ENCODE peak calls at places on chromosome 17, in ten cellular contexts. C is lower leg skin, H is glutamatergic neuron, D is breast epithelium, N is stomach, Q is heart left ventricle, T is GM23338, X is H1, R is WTC11, B is fibroblast of the aortic adventitia. W is an unnamed sample.
A peak's percentile ranks its signal among the peaks of the same experiment; 100 is the strongest.

GRCh38 chr17:47057831-47058230 is 78.8 kb upstream of the RPRML start:
- DNase-seq in C (no peak), T (no peak), H (no peak), X (no peak), Q (peak; percentile 41), R (no peak), D (no peak), B (no peak), N (no peak), W (peak; percentile 21)

GRCh38 chr17:34177642-34178041 is 77.4 kb upstream of the CCL2 start:
- DNase-seq in B (peak; percentile 47), C (no peak), T (no peak), H (no peak), N (no peak), Q (no peak), D (no peak), X (no peak), R (no peak), W (no peak)

GRCh38 chr17:43105146-43105545 is 20.0 kb downstream of the BRCA1 start:
- DNase-seq in D (no peak), R (no peak), T (no peak), Q (no peak), X (no peak), H (no peak), N (no peak), B (no peak), C (no peak), W (no peak)

GRCh38 chr17:73250851-73251640 is 10.6 kb downstream of the CPSF4L start:
- DNase-seq in H (no peak), T (no peak), D (no peak), X (no peak), R (no peak), B (no peak), N (no peak), Q (no peak), C (peak; percentile 58), W (no peak)

GRCh38 chr17:77734371-77735050 is 224.0 kb upstream of the TNRC6C start:
- DNase-seq in B (peak; percentile 67), T (peak; percentile 44), X (peak; percentile 68), C (peak; percentile 97), H (peak; percentile 40), Q (peak; percentile 96), D (peak; percentile 89), N (peak; percentile 53), R (peak; percentile 47), W (peak; percentile 71)

GRCh38 chr17:79026345-79027273 is 2.6 kb downstream of the C1QTNF1 start:
- DNase-seq in H (no peak), N (peak; percentile 24), Q (peak; percentile 60), C (peak; percentile 90), T (no peak), R (no peak), B (peak; percentile 65), D (peak; percentile 50), X (no peak), W (no peak)

GRCh38 chr17:14337596-14338079 is 36.8 kb downstream of the HS3ST3B1 start:
- DNase-seq in B (no peak), R (no peak), Q (no peak), D (no peak), C (no peak), X (no peak), T (no peak), H (no peak), N (no peak), W (no peak)

GRCh38 chr17:78969865-78970264 is 9.9 kb downstream of the LGALS3BP start:
- DNase-seq in T (no peak), H (no peak), X (no peak), Q (no peak), B (no peak), C (no peak), D (no peak), R (no peak), N (no peak), W (no peak)

GRCh38 chr17:30199600-30199999 is 35.9 kb downstream of the SLC6A4 start:
- DNase-seq in Q (no peak), N (no peak), B (no peak), H (no peak), C (peak; percentile 40), T (no peak), D (no peak), R (no peak), X (no peak), W (no peak)

GRCh38 chr17:30207655-30208054 is 27.8 kb downstream of the SLC6A4 start:
- DNase-seq in C (peak; percentile 53), Q (no peak), H (no peak), X (no peak), N (no peak), R (no peak), T (no peak), D (no peak), B (no peak), W (no peak)

GRCh38 chr17:30208214-30208613 is 27.3 kb downstream of the SLC6A4 start:
- DNase-seq in B (no peak), T (no peak), R (no peak), H (no peak), C (no peak), N (no peak), X (no peak), D (no peak), Q (no peak), W (no peak)

GRCh38 chr17:30200086-30200485 is 35.4 kb downstream of the SLC6A4 start:
- DNase-seq in X (no peak), T (no peak), N (no peak), B (no peak), C (peak; percentile 69), D (no peak), Q (no peak), R (no peak), H (no peak), W (no peak)

GRCh38 chr17:30203471-30203981 is 32.0 kb downstream of the SLC6A4 start:
- DNase-seq in R (peak; percentile 49), C (peak; percentile 32), N (no peak), Q (no peak), D (no peak), B (no peak), H (no peak), T (peak; percentile 68), X (peak; percentile 56), W (no peak)
- TF ChIP-seq CTCF in R (no peak), C (no peak), N (no peak), Q (no peak), D (no peak), B (no peak), H (no peak), T (peak; percentile 53), X (peak; percentile 67), W (no peak)

GRCh38 chr17:21058098-21058893 is 15.5 kb upstream of the USP22 start:
- DNase-seq in N (no peak), D (no peak), C (no peak), X (no peak), T (no peak), H (no peak), R (no peak), Q (no peak), B (peak; percentile 34), W (no peak)
- TF ChIP-seq CTCF in N (no peak), D (no peak), C (no peak), X (no peak), T (no peak), H (no peak), R (no peak), Q (no peak), B (peak; percentile 33), W (no peak)

GRCh38 chr17:40028595-40028994 is 13.4 kb downstream of the CSF3 start:
- DNase-seq in T (no peak), R (no peak), D (no peak), X (no peak), N (no peak), C (no peak), B (no peak), H (no peak), Q (no peak), W (no peak)

GRCh38 chr17:40027614-40028012 is 12.4 kb downstream of the CSF3 start:
- DNase-seq in X (no peak), Q (no peak), T (no peak), H (no peak), B (no peak), C (no peak), N (no peak), R (no peak), D (no peak), W (no peak)

GRCh38 chr17:40025991-40026815 is 11.0 kb downstream of the CSF3 start:
- DNase-seq in B (no peak), H (no peak), N (no peak), T (no peak), C (no peak), D (no peak), Q (no peak), R (no peak), X (no peak), W (no peak)

GRCh38 chr17:40025559-40025958 is 10.3 kb downstream of the CSF3 start:
- DNase-seq in Q (no peak), N (no peak), R (no peak), C (no peak), T (no peak), B (no peak), D (no peak), H (no peak), X (no peak), W (no peak)

DNA sequence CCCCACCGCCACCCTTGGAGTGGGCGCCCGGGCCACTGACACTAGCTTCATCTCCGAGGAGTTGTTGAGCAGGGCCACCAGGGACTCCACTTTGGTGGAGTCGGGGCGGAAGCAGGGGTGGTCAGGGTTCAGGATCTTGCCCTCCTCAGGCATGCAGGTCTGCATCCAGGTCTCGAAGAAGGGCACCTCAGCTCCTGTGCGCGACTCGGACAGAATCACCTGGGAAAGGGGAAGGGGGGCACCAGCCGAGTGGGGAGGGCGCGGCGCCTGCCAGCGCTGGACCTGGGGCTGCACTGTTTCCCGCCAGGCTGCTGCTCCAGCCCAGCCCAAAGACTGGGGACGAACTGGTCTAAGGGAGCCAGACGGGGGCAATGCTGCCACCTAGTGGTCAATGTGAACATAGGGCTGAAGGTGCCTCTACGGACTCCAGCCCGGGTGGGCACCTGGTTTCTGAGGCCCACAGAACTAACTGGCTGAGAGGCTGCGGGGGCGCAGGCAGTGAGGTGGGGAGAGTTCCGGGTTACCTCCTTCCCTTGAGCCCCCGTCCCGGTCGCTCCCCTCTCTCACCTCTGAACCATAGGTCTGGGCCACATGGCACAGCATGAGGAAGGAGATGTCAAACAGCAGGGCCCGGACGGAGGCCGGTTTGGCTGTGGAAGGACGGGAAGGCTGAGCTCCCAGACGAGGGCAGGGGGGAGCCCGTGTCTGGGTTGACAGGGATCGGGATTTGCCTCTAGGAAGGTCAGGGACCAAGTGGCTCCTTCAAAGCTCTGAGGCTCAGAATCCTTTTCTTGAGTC is 11.8 kb downstream of the CSF3 start:
- DNase-seq in B (peak; percentile 84), H (peak; percentile 87), D (peak; percentile 85), X (peak; percentile 90), R (peak; percentile 93), C (peak; percentile 96), Q (peak; percentile 87), T (peak; percentile 96), N (peak; percentile 86), W (peak; percentile 86)
- TF ChIP-seq CTCF in B (peak; percentile 92), H (peak; percentile 96), D (peak; percentile 79), X (peak; percentile 97), R (peak; percentile 95), C (peak; percentile 57), Q (peak; percentile 96), T (peak; percentile 97), N (peak; percentile 94), W (peak; percentile 92)

DNA sequence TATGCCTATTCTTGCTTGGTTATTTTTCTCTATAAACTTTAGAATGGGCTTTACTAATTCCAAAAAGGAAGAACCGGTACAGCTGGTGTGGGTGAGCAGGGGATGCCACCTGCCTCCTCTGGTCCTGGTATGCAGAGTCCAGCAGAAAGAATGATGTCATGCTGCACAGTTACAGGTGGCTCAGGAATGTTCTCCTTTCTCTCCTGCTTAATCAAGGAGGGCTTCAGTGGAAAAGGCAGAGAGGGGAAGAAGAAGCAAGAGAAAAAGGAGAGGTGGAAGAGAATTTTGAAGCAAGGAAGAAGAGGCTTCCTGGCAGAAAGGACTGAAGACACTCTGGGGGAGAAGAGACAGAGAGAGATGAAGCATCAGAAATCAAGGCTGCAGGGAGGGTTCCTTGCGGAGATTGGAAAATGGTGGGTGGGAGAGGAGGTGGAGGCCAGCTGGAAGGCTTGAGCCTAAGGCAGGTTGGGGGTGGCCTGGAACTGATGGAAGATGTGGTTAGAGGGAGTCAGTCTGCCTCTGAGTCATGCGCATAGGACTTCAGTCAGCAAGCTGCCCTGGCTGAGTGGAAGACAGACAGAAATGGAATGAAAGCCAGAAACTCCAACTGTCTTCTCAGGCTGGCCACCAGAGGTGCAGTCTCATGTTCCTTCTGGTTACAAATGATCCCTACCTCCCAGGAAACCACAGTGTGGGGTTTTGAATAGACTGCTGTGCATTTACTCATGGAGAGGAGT is 64.6 kb upstream of the CRHR1 start:
- DNase-seq in Q (no peak), N (no peak), T (peak; percentile 69), X (no peak), C (peak; percentile 81), R (peak; percentile 39), D (no peak), B (peak; percentile 38), H (no peak), W (no peak)
- TF ChIP-seq CTCF in Q (peak; percentile 7), N (no peak), T (peak; percentile 43), X (peak; percentile 69), C (peak; percentile 11), R (no peak), D (no peak), B (peak; percentile 52), H (peak; percentile 55), W (peak; percentile 33)